ENCODE peak calls at places on chromosome 11, in four cellular contexts. B is colonic mucosa; K is naive thymus-derived CD4-positive, alpha-beta T cell; Y is CD4-positive, alpha-beta memory T cell. R is an unnamed sample.

GRCh38 chr11:17383466-17383865 is 5.0 kb downstream of the KCNJ11 start:
- DNase-seq in B (no peak), K (no peak), Y (no peak), R (no peak)

GRCh38 chr11:970319-970871 is 44.7 kb downstream of the AP2A2 start:
- DNase-seq in B (no peak), K (no peak), Y (peak; percentile 22), R (no peak)

GRCh38 chr11:76623171-76623883 is 47.2 kb downstream of the LRRC32 start:
- DNase-seq in B (no peak), K (no peak), Y (no peak), R (no peak)

GRCh38 chr11:83070878-83071640 is 638 bp downstream of the RAB30 start:
- DNase-seq in B (peak; percentile 46), K (peak; percentile 18), Y (peak; percentile 32), R (peak; percentile 65)

GRCh38 chr11:67627788-67628624 is 1.7 kb downstream of the NUDT8 start:
- DNase-seq in B (peak; percentile 22), K (peak; percentile 9), Y (no peak), R (peak; percentile 32)

GRCh38 chr11:20731676-20732075 is 62.3 kb downstream of the NELL1 start:
- DNase-seq in B (no peak), K (no peak), Y (no peak), R (no peak)

GRCh38 chr11:62140302-62141110 is 16.7 kb downstream of the INCENP start:
- DNase-seq in B (no peak), K (no peak), Y (no peak), R (no peak)

GRCh38 chr11:62879554-62879953 is 1.1 kb upstream of the SLC3A2 start:
- DNase-seq in B (no peak), K (no peak), Y (no peak), R (no peak)

GRCh38 chr11:122360875-122361274 is 244.9 kb upstream of the BLID start:
- DNase-seq in B (no peak), K (no peak), Y (no peak), R (no peak)

GRCh38 chr11:84430661-84431060 is 1144.5 kb upstream of the CCDC90B start:
- DNase-seq in B (no peak), K (no peak), Y (no peak), R (no peak)

GRCh38 chr11:76248210-76248609 is 41.9 kb upstream of the WNT11 start:
- DNase-seq in B (peak; percentile 29), K (no peak), Y (no peak), R (peak; percentile 33)

GRCh38 chr11:64179221-64179620 is 6.8 kb upstream of the STIP1 start:
- DNase-seq in B (no peak), K (no peak), Y (no peak), R (no peak)

GRCh38 chr11:83836883-83837654 is 550.9 kb upstream of the CCDC90B start:
- DNase-seq in B (peak; percentile 17), K (no peak), Y (no peak), R (no peak)

GRCh38 chr11:118226294-118226693 is 1.5 kb upstream of the JAML start:
- DNase-seq in B (no peak), K (no peak), Y (no peak), R (peak; percentile 57)

GRCh38 chr11:130908770-130909625 is 7.3 kb downstream of the SNX19 start:
- DNase-seq in B (no peak), K (no peak), Y (no peak), R (no peak)

GRCh38 chr11:104120493-104121200 is 43.3 kb downstream of the PDGFD start:
- DNase-seq in B (no peak), K (no peak), Y (no peak), R (no peak)

GRCh38 chr11:34288482-34288881 is 69.3 kb downstream of the ABTB2 start:
- DNase-seq in B (no peak), K (no peak), Y (no peak), R (no peak)

GRCh38 chr11:32090774-32091370 is at the start of gene RCN1:
- DNase-seq in B (peak; percentile 47), K (peak; percentile 14), Y (no peak), R (peak; percentile 65)

GRCh38 chr11:18046116-18046777 is at the start of gene TPH1:
- DNase-seq in B (peak; percentile 45), K (no peak), Y (no peak), R (peak; percentile 85)

GRCh38 chr11:9003573-9004309 is at the start of gene NRIP3:
- DNase-seq in B (peak; percentile 74), K (peak; percentile 86), Y (peak; percentile 83), R (peak; percentile 93)

GRCh38 chr11:123577081-123577598 is 77.3 kb downstream of the SCN3B start:
- DNase-seq in B (peak; percentile 62), K (peak; percentile 36), Y (peak; percentile 34), R (peak; percentile 67)

GRCh38 chr11:94563176-94563847 is 3.9 kb upstream of the PIWIL4 start:
- DNase-seq in B (no peak), K (no peak), Y (no peak), R (no peak)

GRCh38 chr11:59368238-59369022 is 9.7 kb downstream of the OR5AN1 start:
- DNase-seq in B (no peak), K (no peak), Y (no peak), R (no peak)

GRCh38 chr11:110829873-110830272 is 117.6 kb upstream of the ARHGAP20 start:
- DNase-seq in B (no peak), K (no peak), Y (no peak), R (no peak)

GRCh38 chr11:97990162-97990920 is 1030.4 kb upstream of the CNTN5 start:
- DNase-seq in B (no peak), K (no peak), Y (no peak), R (no peak)

GRCh38 chr11:14119357-14119756 is 156.8 kb downstream of the SPON1 start:
- DNase-seq in B (no peak), K (no peak), Y (no peak), R (no peak)

GRCh38 chr11:124882339-124883071 is 15.2 kb downstream of the ROBO4 start:
- DNase-seq in B (peak; percentile 45), K (no peak), Y (no peak), R (no peak)

GRCh38 chr11:102437026-102437425 is 15.5 kb downstream of the TMEM123 start:
- DNase-seq in B (no peak), K (no peak), Y (no peak), R (no peak)
- H3K4me1 ChIP-seq in B (no peaks in the 10 kb centered on the region), K (no peaks in the 10 kb centered on the region), Y (peaks cover 52% of the 10 kb centered on the region), R (peaks cover 4% of the 10 kb centered on the region)

DNA sequence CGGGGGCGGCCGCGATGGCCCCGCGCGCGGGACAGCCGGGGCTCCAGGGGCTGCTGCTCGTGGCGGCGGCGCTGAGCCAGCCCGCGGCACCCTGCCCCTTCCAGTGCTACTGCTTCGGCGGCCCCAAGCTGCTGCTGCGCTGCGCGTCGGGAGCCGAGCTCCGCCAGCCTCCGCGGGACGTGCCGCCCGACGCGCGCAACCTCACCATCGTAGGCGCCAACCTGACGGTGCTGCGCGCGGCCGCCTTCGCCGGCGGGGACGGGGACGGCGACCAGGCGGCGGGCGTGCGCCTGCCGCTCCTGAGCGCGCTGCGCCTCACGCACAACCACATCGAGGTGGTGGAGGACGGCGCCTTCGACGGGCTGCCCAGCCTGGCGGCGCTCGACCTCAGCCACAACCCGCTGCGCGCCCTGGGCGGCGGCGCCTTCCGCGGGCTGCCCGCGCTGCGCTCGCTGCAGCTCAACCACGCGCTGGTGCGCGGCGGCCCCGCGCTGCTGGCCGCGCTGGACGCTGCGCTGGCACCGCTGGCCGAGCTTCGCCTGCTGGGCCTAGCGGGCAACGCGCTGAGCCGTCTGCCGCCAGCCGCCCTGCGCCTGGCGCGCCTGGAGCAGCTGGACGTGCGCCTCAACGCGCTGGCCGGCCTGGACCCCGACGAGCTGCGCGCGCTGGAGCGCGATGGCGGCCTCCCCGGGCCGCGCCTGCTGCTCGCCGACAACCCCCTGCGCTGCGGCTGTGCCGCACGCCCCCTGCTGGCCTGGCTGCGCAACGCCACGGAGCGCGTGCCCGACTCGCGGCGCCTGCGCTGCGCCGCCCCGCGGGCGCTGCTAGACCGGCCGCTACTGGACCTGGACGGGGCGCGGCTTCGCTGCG is 697 bp downstream of the TPBGL start:
- DNase-seq in B (peak; percentile 86), K (peak; percentile 71), Y (peak; percentile 87), R (peak; percentile 87)
- H3K4me3 ChIP-seq in B (peak overlapping the region; percentile 34), K (peak overlapping the region; percentile 54), Y (peak overlapping the region; percentile 47), R (peak overlapping the region; percentile 15)

GRCh38 chr11:38865922-38866321 is 2267.9 kb upstream of the RAG2 start:
- DNase-seq in B (no peak), K (no peak), Y (no peak), R (no peak)
- H3K9me3 ChIP-seq in B (no peaks in the 10 kb centered on the region), K (no peaks in the 10 kb centered on the region), Y (no peaks in the 10 kb centered on the region), R (peaks cover 25% of the 10 kb centered on the region)

GRCh38 chr11:43737194-43737575 is 56.6 kb downstream of the HSD17B12 start:
- DNase-seq in B (no peak), K (no peak), Y (no peak), R (no peak)
- H3K4me1 ChIP-seq in B (no peaks in the 10 kb centered on the region), K (no peaks in the 10 kb centered on the region), Y (no peaks in the 10 kb centered on the region), R (peaks cover 6% of the 10 kb centered on the region)

GRCh38 chr11:45920531-45921477 is 1.7 kb upstream of the LARGE2 start:
- DNase-seq in B (no peak), K (peak; percentile 7), Y (no peak), R (peak; percentile 1)
- H3K4me3 ChIP-seq in B (no peak overlapping the region), K (no peak overlapping the region), Y (no peak overlapping the region), R (no peak overlapping the region)

GRCh38 chr11:100635194-100635593 is 51.9 kb upstream of the ARHGAP42 start:
- DNase-seq in B (no peak), K (no peak), Y (no peak), R (no peak)

GRCh38 chr11:100631316-100631715 is 55.8 kb upstream of the ARHGAP42 start:
- DNase-seq in B (no peak), K (no peak), Y (no peak), R (no peak)

GRCh38 chr11:100629671-100630070 is 57.4 kb upstream of the ARHGAP42 start:
- DNase-seq in B (no peak), K (no peak), Y (no peak), R (no peak)

GRCh38 chr11:100632970-100633452 is 54.1 kb upstream of the ARHGAP42 start:
- DNase-seq in B (peak; percentile 47), K (no peak), Y (no peak), R (peak; percentile 52)

DNA sequence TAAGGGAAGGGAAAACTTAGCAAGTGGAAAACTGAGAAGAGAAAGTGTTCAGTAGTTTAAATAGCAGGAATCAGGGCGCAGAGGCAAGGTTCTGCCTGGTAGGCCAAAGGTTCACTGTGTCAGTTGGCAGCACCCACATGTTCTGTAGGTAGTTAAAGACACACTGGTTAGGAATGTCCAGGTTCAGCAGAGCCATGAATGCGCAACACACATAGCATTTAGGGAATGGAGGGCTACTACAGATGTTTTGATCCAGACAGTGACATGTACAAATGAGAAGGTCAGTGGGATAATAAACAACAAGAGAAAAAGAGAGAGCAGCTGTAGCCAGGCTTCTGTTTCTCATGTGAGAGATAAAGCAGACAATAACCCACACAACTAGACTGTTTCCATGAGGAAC is 56.2 kb upstream of the ARHGAP42 start:
- DNase-seq in B (no peak), K (no peak), Y (no peak), R (no peak)
- H3K9me3 ChIP-seq in B (no peaks in the 10 kb centered on the region), K (no peaks in the 10 kb centered on the region), Y (no peaks in the 10 kb centered on the region), R (no peaks in the 10 kb centered on the region)

GRCh38 chr11:69049490-69049867 is 747 bp downstream of the TPCN2 start:
- DNase-seq in B (no peak), K (no peak), Y (peak; percentile 16), R (peak; percentile 60)
- H3K4me1 ChIP-seq in B (no peaks in the 10 kb centered on the region), K (peaks cover 12% of the 10 kb centered on the region), Y (peaks cover 30% of the 10 kb centered on the region), R (peaks cover 7% of the 10 kb centered on the region)

DNA sequence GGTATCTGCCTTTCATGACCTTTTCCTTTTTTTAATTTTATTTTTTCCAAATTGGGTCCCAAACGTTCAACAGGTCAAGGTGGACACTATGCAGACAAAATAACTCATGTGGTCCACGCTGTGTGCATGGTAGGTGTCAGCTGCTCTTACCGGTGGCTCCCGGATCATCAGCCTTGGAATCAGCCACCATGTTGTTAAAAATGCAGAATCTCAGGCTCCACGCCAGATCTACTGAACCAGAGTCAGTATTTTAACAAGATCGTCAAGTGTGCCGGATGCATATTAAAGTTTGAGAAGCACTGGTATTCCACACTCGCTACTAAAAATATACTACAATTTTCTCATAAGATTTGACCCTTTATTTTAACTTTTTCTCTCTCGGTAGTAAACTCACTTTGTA is 568 bp upstream of the LDLRAD3 start:
- DNase-seq in B (no peak), K (no peak), Y (no peak), R (no peak)
- H3K4me3 ChIP-seq in B (peak overlapping the region; percentile 39), K (peak overlapping the region; percentile 24), Y (no peak overlapping the region), R (peak overlapping the region; percentile 39)

R was measured in left lung.